ENCODE peak calls at places on chromosomes 1 and 21, in five cellular contexts. B is amygdala; J is fibroblast of the conjunctiva; F is GF-D8; R is activated CD4-positive, CD25-positive, alpha-beta regulatory T cell treated with anti-CD3 and anti-CD28 coated beads, Interleukin-2, amount 50 U/mL, for 72 hours. S is an unnamed sample.

GRCh38 chr1:185926562-185926961 is 192.4 kb downstream of the HMCN1 start:
- DNase-seq in B (no peak), J (no peak), F (no peak), R (no peak), S (no peak)

GRCh38 chr1:195903203-195903602 is 705.0 kb downstream of the KCNT2 start:
- DNase-seq in B (no peak), J (no peak), F (no peak), R (no peak), S (no peak)

GRCh38 chr1:203229471-203230178 is at the start of gene CHIT1:
- DNase-seq in B (no peak), J (no peak), F (no peak), R (no peak), S (no peak)

GRCh38 chr1:154770897-154771594 is 99.0 kb downstream of the KCNN3 start:
- DNase-seq in B (no peak), J (no peak), F (no peak), R (no peak), S (no peak)

GRCh38 chr1:224090116-224090515 is 23.8 kb upstream of the FBXO28 start:
- DNase-seq in B (no peak), J (no peak), F (no peak), R (no peak), S (no peak)

GRCh38 chr1:101757985-101758384 is 238.7 kb downstream of the OLFM3 start:
- DNase-seq in B (no peak), J (no peak), F (no peak), R (no peak), S (no peak)

GRCh38 chr1:16090076-16090826 is 16.8 kb upstream of the FAM131C start:
- DNase-seq in B (no peak), J (no peak), F (no peak), R (no peak), S (no peak)

GRCh38 chr1:167784876-167785550 is 63.2 kb downstream of the MPZL1 start:
- DNase-seq in B (no peak), J (no peak), F (no peak), R (no peak), S (no peak)

GRCh38 chr1:87115317-87115885 is 201.0 kb downstream of the HS2ST1 start:
- DNase-seq in B (no peak), J (no peak), F (no peak), R (no peak), S (no peak)

GRCh38 chr1:188027613-188028012 is 1198.9 kb downstream of the PLA2G4A start:
- DNase-seq in B (no peak), J (peak), F (no peak), R (no peak), S (no peak)

GRCh38 chr1:1758692-1759455 is 19.4 kb downstream of the NADK start:
- DNase-seq in B (no peak), J (no peak), F (no peak), R (no peak), S (no peak)

GRCh38 chr1:51156752-51157151 is 54.7 kb downstream of the C1orf185 start:
- DNase-seq in B (no peak), J (no peak), F (no peak), R (no peak), S (no peak)

GRCh38 chr1:160724445-160725242 is 13.0 kb upstream of the CD48 start:
- DNase-seq in B (no peak), J (no peak), F (no peak), R (no peak), S (no peak)

GRCh38 chr21:38171723-38172344 is 85.0 kb upstream of the KCNJ15 start:
- DNase-seq in B (no peak), J (no peak), F (no peak), R (no peak), S (no peak)

GRCh38 chr1:24932725-24933294 is 2.7 kb upstream of the RUNX3 start:
- DNase-seq in B (no peak), J (no peak), F (no peak), R (no peak), S (no peak)

GRCh38 chr1:111565079-111565478 is 54.5 kb upstream of the RAP1A start:
- DNase-seq in B (peak), J (peak), F (no peak), R (no peak), S (no peak)

GRCh38 chr21:42299324-42300044 is 15.7 kb downstream of the TFF3 start:
- DNase-seq in B (no peak), J (no peak), F (no peak), R (no peak), S (no peak)

GRCh38 chr1:243575070-243575469 is 275.0 kb downstream of the AKT3 start:
- DNase-seq in B (no peak), J (no peak), F (no peak), R (no peak), S (no peak)